ENCODE peak calls at places on chromosomes 6 and 20, in ten cellular contexts. Y is heart right ventricle; P is PC-3; E is naive thymus-derived CD4-positive, alpha-beta T cell; D is neuronal stem cell; W is tibial artery; B is left ventricle myocardium inferior; C is heart left ventricle; I is CD8-positive, alpha-beta T cell; J is lung. S is an unnamed sample. For H3K4me1 and H3K36me3, the result is how much of the 10 kb centered on the place peaks cover.

GRCh38 chr20:57429579-57430202 is 38.5 kb downstream of the RBM38 start:
- DNase-seq in Y (no peak), P (peak), E (no peak), D (no peak), W (no peak), B (no peak), C (no peak), I (no peak), J (no peak), S (no peak)

GRCh38 chr20:59835448-59836395 is 97.7 kb downstream of the SYCP2 start:
- DNase-seq in Y (peak), P (peak), E (no peak), D (peak), W (peak), B (peak), C (peak), I (no peak), J (peak), S (no peak)

GRCh38 chr6:144898052-144898689 is 613.0 kb downstream of the UTRN start:
- DNase-seq in Y (no peak), P (peak), E (no peak), D (no peak), W (no peak), B (no peak), C (no peak), I (no peak), J (no peak), S (no peak)

GRCh38 chr20:4708856-4709255 is 12.9 kb upstream of the PRND start:
- DNase-seq in Y (no peak), P (no peak), E (no peak), D (no peak), W (no peak), B (no peak), C (no peak), I (no peak), J (no peak), S (no peak)

GRCh38 chr6:41371992-41372525 is 36.7 kb downstream of the NCR2 start:
- DNase-seq in Y (no peak), P (no peak), E (no peak), D (no peak), W (no peak), B (no peak), C (peak), I (peak), J (no peak), S (no peak)

GRCh38 chr6:42727084-42727601 is 4.7 kb upstream of the PRPH2 start:
- DNase-seq in Y (peak), P (no peak), E (no peak), D (no peak), W (no peak), B (peak), C (peak), I (no peak), J (peak), S (no peak)

GRCh38 chr20:20955837-20956236 is 150.3 kb downstream of the LINC00237 start:
- DNase-seq in Y (no peak), P (no peak), E (no peak), D (no peak), W (no peak), B (no peak), C (no peak), I (no peak), J (no peak), S (no peak)

GRCh38 chr6:78770766-78771165 is 96.6 kb upstream of the IRAK1BP1 start:
- DNase-seq in Y (no peak), P (peak), E (no peak), D (no peak), W (no peak), B (no peak), C (no peak), I (no peak), J (no peak), S (no peak)

GRCh38 chr6:85923013-85923430 is 280.3 kb upstream of the SYNCRIP start:
- DNase-seq in Y (no peak), P (peak), E (no peak), D (peak), W (no peak), B (no peak), C (no peak), I (no peak), J (no peak), S (no peak)

GRCh38 chr6:42269553-42269952 is 51.9 kb upstream of the MRPS10 start:
- DNase-seq in Y (no peak), P (no peak), E (no peak), D (no peak), W (no peak), B (no peak), C (no peak), I (peak), J (no peak), S (no peak)

GRCh38 chr6:25253371-25253770 is 25.8 kb upstream of the CARMIL1 start:
- DNase-seq in Y (no peak), P (peak), E (no peak), D (no peak), W (no peak), B (no peak), C (no peak), I (no peak), J (no peak), S (no peak)

GRCh38 chr6:122714059-122714458 is 65.5 kb upstream of the FABP7 start:
- DNase-seq in Y (no peak), P (no peak), E (no peak), D (no peak), W (no peak), B (no peak), C (no peak), I (no peak), J (no peak), S (no peak)

GRCh38 chr6:167898673-167899311 is 72.1 kb downstream of the AFDN start:
- DNase-seq in Y (no peak), P (peak), E (no peak), D (no peak), W (no peak), B (no peak), C (no peak), I (no peak), J (no peak), S (peak)

GRCh38 chr20:11047559-11047958 is 373.8 kb upstream of the JAG1 start:
- DNase-seq in Y (no peak), P (peak), E (no peak), D (no peak), W (no peak), B (no peak), C (no peak), I (no peak), J (no peak), S (no peak)

GRCh38 chr6:114085206-114085605 is 114.3 kb upstream of the HDAC2 start:
- DNase-seq in Y (no peak), P (no peak), E (no peak), D (no peak), W (no peak), B (no peak), C (no peak), I (no peak), J (no peak), S (no peak)

GRCh38 chr6:142796571-142796970 is 148.4 kb downstream of the HIVEP2 start:
- DNase-seq in Y (no peak), P (no peak), E (no peak), D (no peak), W (no peak), B (no peak), C (no peak), I (no peak), J (peak), S (no peak)

GRCh38 chr6:11140061-11140460 is 28.5 kb upstream of the ERVFRD-1 start:
- DNase-seq in Y (no peak), P (no peak), E (no peak), D (no peak), W (no peak), B (no peak), C (no peak), I (no peak), J (no peak), S (no peak)

GRCh38 chr20:38201356-38201755 is 36.3 kb upstream of the TGM2 start:
- DNase-seq in Y (no peak), P (peak), E (no peak), D (no peak), W (no peak), B (no peak), C (no peak), I (no peak), J (no peak), S (no peak)

GRCh38 chr6:122392564-122393338 is 6.7 kb upstream of the HSF2 start:
- DNase-seq in Y (no peak), P (no peak), E (no peak), D (no peak), W (no peak), B (no peak), C (no peak), I (no peak), J (no peak), S (no peak)

GRCh38 chr6:50116390-50116789 is 66.7 kb upstream of the DEFB112 start:
- DNase-seq in Y (no peak), P (no peak), E (no peak), D (no peak), W (no peak), B (no peak), C (no peak), I (no peak), J (no peak), S (no peak)
- H3K27ac ChIP-seq in Y (no peak), P (no peak), E (no peak), D (no peak), W (no peak), B (no peak), C (no peak), I (no peak), J (no peak), S (no peak)

GRCh38 chr20:39289316-39289715 is 327.2 kb downstream of the DHX35 start:
- DNase-seq in Y (no peak), P (no peak), E (no peak), D (no peak), W (no peak), B (no peak), C (no peak), I (no peak), J (no peak), S (no peak)
- H3K4me1 ChIP-seq in Y (under half), P (under half), E (under half), D (under half), W (under half), B (under half), C (under half), I (under half), J (under half), S (under half)

DNA sequence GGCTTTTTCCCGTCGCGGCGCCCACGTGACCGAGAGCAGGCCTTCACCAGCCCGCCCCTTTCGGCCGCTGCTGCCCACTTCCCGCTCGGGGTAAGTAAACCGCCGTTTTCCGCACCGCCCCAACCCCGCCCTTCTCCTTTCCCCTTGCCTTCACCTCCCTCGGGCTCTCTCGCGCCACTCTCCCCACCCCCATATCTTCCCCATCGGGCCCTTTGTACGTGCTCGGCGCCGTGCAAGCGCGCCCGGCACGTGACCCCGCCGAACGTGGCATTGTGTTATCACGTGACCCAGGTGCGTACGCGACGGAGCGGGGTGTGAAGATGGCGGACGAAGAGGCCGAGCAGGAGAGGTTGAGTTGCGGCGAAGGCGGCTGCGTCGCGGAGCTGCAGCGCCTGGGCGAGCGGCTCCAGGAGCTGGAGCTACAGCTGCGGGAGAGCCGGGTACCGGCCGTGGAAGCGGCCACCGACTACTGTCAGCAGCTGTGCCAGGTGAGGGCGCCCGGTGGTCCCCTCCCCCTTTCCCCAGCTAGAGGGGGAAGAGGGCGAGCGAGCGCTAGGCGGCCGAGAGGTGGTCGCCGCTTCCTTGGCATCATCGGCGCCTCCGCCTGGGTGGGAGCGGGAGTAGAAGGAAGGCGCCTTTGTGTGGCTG is at the start of gene ZNF292:
- DNase-seq in Y (peak), P (peak), E (peak), D (peak), W (peak), B (peak), C (peak), I (peak), J (peak), S (peak)
- H3K36me3 ChIP-seq in Y (under half), P (under half), E (under half), D (under half), W (under half), B (under half), C (under half), I (under half), J (under half), S (under half)

DNA sequence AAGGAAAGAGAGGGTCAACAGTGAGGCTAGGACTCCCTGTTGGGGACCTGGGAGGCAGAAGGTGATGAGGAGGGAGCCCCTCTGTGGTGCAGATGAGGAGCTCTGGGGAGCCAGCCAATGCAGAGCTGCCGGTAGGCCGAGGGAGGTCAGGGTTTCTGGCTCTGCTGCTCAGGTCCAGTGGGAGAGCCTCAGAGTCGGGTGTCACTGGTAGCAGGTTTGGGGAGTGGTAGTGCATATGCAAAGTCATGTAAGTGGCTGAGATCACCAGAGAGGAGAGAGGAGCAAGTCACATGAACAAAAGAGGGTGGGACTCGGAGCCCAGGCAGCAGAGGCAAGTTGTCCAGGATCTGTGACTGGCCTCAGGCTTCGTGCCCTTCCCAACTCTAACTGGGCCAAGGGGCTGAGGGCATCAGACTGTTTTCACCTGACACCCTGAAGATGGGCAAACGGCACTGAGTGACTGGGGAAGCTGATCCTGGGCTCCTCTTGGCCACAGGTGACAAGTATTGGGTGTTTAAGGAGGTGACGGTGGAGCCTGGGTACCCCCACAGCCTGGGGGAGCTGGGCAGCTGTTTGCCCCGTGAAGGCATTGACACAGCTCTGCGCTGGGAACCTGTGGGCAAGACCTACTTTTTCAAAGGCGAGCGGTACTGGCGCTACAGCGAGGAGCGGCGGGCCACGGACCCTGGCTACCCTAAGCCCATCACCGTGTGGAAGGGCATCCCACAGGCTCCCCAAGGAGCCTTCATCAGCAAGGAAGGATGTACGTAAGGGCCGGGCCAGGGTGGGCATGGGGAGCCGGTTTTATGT is 6.6 kb downstream of the MMP24OS start:
- DNase-seq in Y (no peak), P (no peak), E (no peak), D (no peak), W (no peak), B (no peak), C (no peak), I (no peak), J (no peak), S (no peak)
- H3K27ac ChIP-seq in Y (no peak), P (no peak), E (no peak), D (no peak), W (no peak), B (no peak), C (no peak), I (no peak), J (no peak), S (no peak)

GRCh38 chr6:35023601-35024000 is 117.5 kb downstream of the TCP11 start:
- DNase-seq in Y (no peak), P (no peak), E (no peak), D (no peak), W (no peak), B (no peak), C (no peak), I (no peak), J (no peak), S (no peak)

GRCh38 chr6:35026434-35027222 is 114.5 kb downstream of the TCP11 start:
- DNase-seq in Y (no peak), P (peak), E (no peak), D (no peak), W (no peak), B (no peak), C (no peak), I (no peak), J (no peak), S (no peak)

GRCh38 chr6:35023091-35023490 is 118.0 kb downstream of the TCP11 start:
- DNase-seq in Y (no peak), P (no peak), E (no peak), D (no peak), W (no peak), B (no peak), C (no peak), I (no peak), J (no peak), S (no peak)

GRCh38 chr6:35025241-35026188 is 115.6 kb downstream of the TCP11 start:
- DNase-seq in Y (no peak), P (peak), E (no peak), D (no peak), W (no peak), B (no peak), C (no peak), I (no peak), J (no peak), S (no peak)

GRCh38 chr6:35024601-35025054 is 116.5 kb downstream of the TCP11 start:
- DNase-seq in Y (peak), P (peak), E (no peak), D (peak), W (no peak), B (peak), C (peak), I (no peak), J (peak), S (no peak)
- H3K4me1 ChIP-seq in Y (half or more), P (under half), E (under half), D (under half), W (half or more), B (half or more), C (half or more), I (under half), J (under half), S (under half)

GRCh38 chr6:70421509-70421908 is 8.2 kb downstream of the FAM135A start:
- DNase-seq in Y (no peak), P (no peak), E (no peak), D (no peak), W (no peak), B (no peak), C (no peak), I (no peak), J (no peak), S (no peak)

GRCh38 chr6:70423189-70424133 is 10.2 kb downstream of the FAM135A start:
- DNase-seq in Y (no peak), P (no peak), E (no peak), D (no peak), W (no peak), B (no peak), C (no peak), I (no peak), J (no peak), S (no peak)

GRCh38 chr6:70424296-70424695 is 11.0 kb downstream of the FAM135A start:
- DNase-seq in Y (no peak), P (no peak), E (no peak), D (no peak), W (no peak), B (no peak), C (no peak), I (no peak), J (no peak), S (no peak)
- H3K36me3 ChIP-seq in Y (under half), P (under half), E (under half), D (half or more), W (under half), B (under half), C (under half), I (under half), J (under half), S (under half)

GRCh38 chr20:51120438-51120837 is 97.5 kb upstream of the KCNG1 start:
- DNase-seq in Y (no peak), P (no peak), E (no peak), D (no peak), W (no peak), B (no peak), C (no peak), I (no peak), J (no peak), S (no peak)

GRCh38 chr20:51119914-51120313 is 97.0 kb upstream of the KCNG1 start:
- DNase-seq in Y (no peak), P (no peak), E (no peak), D (no peak), W (no peak), B (no peak), C (no peak), I (no peak), J (no peak), S (no peak)

GRCh38 chr20:51122931-51123658 is 100.2 kb upstream of the KCNG1 start:
- DNase-seq in Y (no peak), P (peak), E (no peak), D (no peak), W (no peak), B (no peak), C (no peak), I (no peak), J (no peak), S (no peak)

GRCh38 chr20:51121272-51121671 is 98.4 kb upstream of the KCNG1 start:
- DNase-seq in Y (no peak), P (no peak), E (no peak), D (no peak), W (no peak), B (no peak), C (no peak), I (no peak), J (no peak), S (no peak)

DNA sequence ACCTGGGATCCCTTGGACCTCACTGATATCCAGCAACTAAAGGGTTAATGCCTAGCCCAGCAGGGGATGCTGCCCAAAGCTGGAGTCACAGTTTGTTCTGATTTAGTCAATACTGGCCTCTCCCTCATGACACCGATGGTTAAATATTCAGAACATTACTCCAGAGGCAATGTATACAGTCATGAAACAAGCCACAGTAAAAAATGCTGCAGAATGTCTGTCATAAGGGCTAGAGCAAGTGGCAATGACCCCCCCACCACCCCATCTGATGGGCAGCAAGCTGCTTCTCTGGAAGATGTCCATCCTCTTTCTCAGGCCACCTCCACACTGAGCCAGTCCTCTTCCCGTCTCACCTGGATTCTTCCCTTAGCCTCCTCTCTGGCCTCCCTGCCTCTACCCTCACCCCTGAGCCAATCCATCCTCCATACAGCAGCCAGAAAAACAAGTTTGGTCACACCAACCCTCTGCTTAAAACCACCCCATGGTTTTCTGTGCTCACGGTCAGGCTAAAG is 99.0 kb upstream of the KCNG1 start:
- DNase-seq in Y (no peak), P (peak), E (no peak), D (no peak), W (no peak), B (no peak), C (no peak), I (no peak), J (no peak), S (no peak)
- H3K27ac ChIP-seq in Y (no peak), P (peak), E (no peak), D (no peak), W (no peak), B (no peak), C (no peak), I (no peak), J (no peak), S (no peak)

GRCh38 chr20:31708839-31709534 is 13.7 kb downstream of the BCL2L1 start:
- DNase-seq in Y (no peak), P (peak), E (no peak), D (no peak), W (no peak), B (no peak), C (no peak), I (no peak), J (no peak), S (no peak)
- H3K4me1 ChIP-seq in Y (half or more), P (half or more), E (under half), D (under half), W (half or more), B (half or more), C (half or more), I (under half), J (under half), S (half or more)